ENCODE peak calls at places on chromosomes 2 and 18, in five cellular contexts. O, N, V, I and Q are unnamed samples.

GRCh38 chr18:22570492-22570891 is 152.8 kb upstream of the CTAGE1 start:
- DNase-seq in O (no peak), N (no peak), V (no peak), I (no peak), Q (no peak)

GRCh38 chr2:177433402-177433801 is 40.8 kb downstream of the AGPS start:
- DNase-seq in O (no peak), N (no peak), V (no peak), I (no peak), Q (no peak)

GRCh38 chr18:48621240-48621639 is 82.4 kb downstream of the CTIF start:
- DNase-seq in O (no peak), N (no peak), V (no peak), I (no peak), Q (peak; percentile 80)

GRCh38 chr2:234963785-234964615 is 12.2 kb downstream of the SH3BP4 start:
- DNase-seq in O (no peak), N (peak; percentile 72), V (no peak), I (no peak), Q (no peak)

GRCh38 chr2:192123847-192124246 is 70.9 kb downstream of the TMEFF2 start:
- DNase-seq in O (no peak), N (no peak), V (no peak), I (no peak), Q (no peak)

GRCh38 chr2:230950833-230951339 is 25.8 kb upstream of the GPR55 start:
- DNase-seq in O (no peak), N (no peak), V (no peak), I (no peak), Q (no peak)

GRCh38 chr2:69779258-69779989 is 37.5 kb downstream of the ANXA4 start:
- DNase-seq in O (no peak), N (no peak), V (no peak), I (no peak), Q (peak; percentile 29)

GRCh38 chr2:223566398-223566797 is 35.8 kb downstream of the SCG2 start:
- DNase-seq in O (no peak), N (no peak), V (no peak), I (no peak), Q (no peak)

GRCh38 chr2:133110201-133110600 is 440.2 kb upstream of the LYPD1 start:
- DNase-seq in O (no peak), N (no peak), V (no peak), I (no peak), Q (no peak)

GRCh38 chr18:70028084-70028483 is 80.4 kb upstream of the CD226 start:
- DNase-seq in O (no peak), N (no peak), V (no peak), I (no peak), Q (no peak)

GRCh38 chr18:8750954-8751415 is 45.6 kb downstream of the MTCL1 start:
- DNase-seq in O (no peak), N (no peak), V (no peak), I (no peak), Q (peak; percentile 70)

GRCh38 chr2:73986085-73986680 is 1.5 kb downstream of the TET3 start:
- DNase-seq in O (no peak), N (peak; percentile 20), V (no peak), I (no peak), Q (no peak)

GRCh38 chr2:144012304-144012703 is 507.6 kb downstream of the ZEB2 start:
- DNase-seq in O (no peak), N (no peak), V (no peak), I (no peak), Q (no peak)

GRCh38 chr18:12287131-12287681 is 20.8 kb upstream of the TUBB6 start:
- DNase-seq in O (peak; percentile 54), N (no peak), V (peak; percentile 77), I (peak; percentile 66), Q (no peak)

GRCh38 chr18:13496691-13497281 is 229.6 kb downstream of the FAM210A start:
- DNase-seq in O (no peak), N (no peak), V (no peak), I (no peak), Q (no peak)

GRCh38 chr18:5556317-5556974 is 12.6 kb upstream of the EPB41L3 start:
- DNase-seq in O (no peak), N (peak; percentile 27), V (no peak), I (no peak), Q (no peak)

GRCh38 chr2:102387763-102388546 is 32.4 kb downstream of the IL18R1 start:
- DNase-seq in O (no peak), N (no peak), V (no peak), I (no peak), Q (no peak)

GRCh38 chr2:101007415-101008345 is 5.6 kb downstream of the RPL31 start:
- DNase-seq in O (no peak), N (no peak), V (peak; percentile 35), I (no peak), Q (no peak)

GRCh38 chr18:50469380-50469781 is 90.5 kb upstream of the MAPK4 start:
- DNase-seq in O (peak; percentile 73), N (peak; percentile 23), V (no peak), I (no peak), Q (no peak)

GRCh38 chr18:4455113-4455811 is at the start of gene DLGAP1:
- DNase-seq in O (peak; percentile 67), N (no peak), V (peak; percentile 87), I (peak; percentile 72), Q (peak; percentile 2)

GRCh38 chr18:49447810-49448745 is 12.4 kb downstream of the DYM start:
- DNase-seq in O (no peak), N (no peak), V (peak; percentile 94), I (no peak), Q (peak; percentile 41)

GRCh38 chr2:158407031-158407430 is 49.5 kb downstream of the CCDC148 start:
- DNase-seq in O (no peak), N (no peak), V (no peak), I (no peak), Q (no peak)

GRCh38 chr2:196279496-196279895 is 108.1 kb upstream of the STK17B start:
- DNase-seq in O (no peak), N (no peak), V (no peak), I (no peak), Q (no peak)

GRCh38 chr18:69982417-69982816 is 34.7 kb upstream of the CD226 start:
- DNase-seq in O (no peak), N (no peak), V (peak; percentile 44), I (no peak), Q (no peak)

GRCh38 chr2:15874311-15874710 is 66.0 kb upstream of the MYCN start:
- DNase-seq in O (no peak), N (no peak), V (peak; percentile 37), I (no peak), Q (no peak)

GRCh38 chr2:105398522-105399206 is at the start of gene FHL2:
- DNase-seq in O (peak; percentile 87), N (peak; percentile 80), V (peak; percentile 92), I (peak; percentile 72), Q (peak; percentile 73)

GRCh38 chr2:150403457-150403856 is 84.0 kb downstream of the RND3 start:
- DNase-seq in O (no peak), N (no peak), V (no peak), I (no peak), Q (no peak)

GRCh38 chr2:215313219-215313656 is 1.4 kb downstream of the ATIC start:
- DNase-seq in O (no peak), N (no peak), V (no peak), I (no peak), Q (no peak)

GRCh38 chr2:18829976-18830375 is 240.6 kb upstream of the NT5C1B start:
- DNase-seq in O (no peak), N (no peak), V (no peak), I (no peak), Q (no peak)

GRCh38 chr2:98826856-98827255 is 95.9 kb upstream of the MGAT4A start:
- DNase-seq in O (no peak), N (no peak), V (no peak), I (no peak), Q (no peak)
- H3K4me3 ChIP-seq in O (no peak overlapping the region), N (no peak overlapping the region), V (no peak overlapping the region), I (no peak overlapping the region), Q (no peak overlapping the region)

GRCh38 chr2:95274291-95275150 is at the start of gene PROM2:
- DNase-seq in O (peak; percentile 54), N (no peak), V (peak; percentile 89), I (peak; percentile 80), Q (no peak)
- TF ChIP-seq CTCF in O (no peak), N (no peak), V (no peak), I (no peak), Q (no peak)

DNA sequence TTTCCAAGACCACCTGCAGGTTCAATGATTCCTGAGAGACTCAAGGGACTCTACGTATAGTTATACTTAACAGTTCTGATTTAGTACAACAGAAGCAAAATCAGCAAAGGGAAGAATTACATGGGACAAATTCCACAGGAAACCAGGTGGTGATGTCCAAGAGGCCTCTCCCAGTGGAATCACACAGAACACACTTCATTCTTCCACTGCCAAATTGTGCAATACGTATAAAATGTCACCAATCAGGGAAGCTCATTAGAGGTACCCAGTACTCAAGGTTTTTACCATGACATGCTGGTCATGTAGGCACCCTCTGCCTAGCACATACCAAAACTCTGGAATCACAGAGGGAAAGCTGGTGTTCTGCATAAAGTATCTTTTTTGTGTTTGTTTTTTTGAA is 22.4 kb downstream of the CAPG start:
- DNase-seq in O (no peak), N (no peak), V (no peak), I (no peak), Q (no peak)
- H3K36me3 ChIP-seq in O (peaks cover 90% of the 10 kb centered on the region), N (no peaks in the 10 kb centered on the region), V (no peaks in the 10 kb centered on the region), I (peaks cover 91% of the 10 kb centered on the region), Q (peaks cover 18% of the 10 kb centered on the region)

DNA sequence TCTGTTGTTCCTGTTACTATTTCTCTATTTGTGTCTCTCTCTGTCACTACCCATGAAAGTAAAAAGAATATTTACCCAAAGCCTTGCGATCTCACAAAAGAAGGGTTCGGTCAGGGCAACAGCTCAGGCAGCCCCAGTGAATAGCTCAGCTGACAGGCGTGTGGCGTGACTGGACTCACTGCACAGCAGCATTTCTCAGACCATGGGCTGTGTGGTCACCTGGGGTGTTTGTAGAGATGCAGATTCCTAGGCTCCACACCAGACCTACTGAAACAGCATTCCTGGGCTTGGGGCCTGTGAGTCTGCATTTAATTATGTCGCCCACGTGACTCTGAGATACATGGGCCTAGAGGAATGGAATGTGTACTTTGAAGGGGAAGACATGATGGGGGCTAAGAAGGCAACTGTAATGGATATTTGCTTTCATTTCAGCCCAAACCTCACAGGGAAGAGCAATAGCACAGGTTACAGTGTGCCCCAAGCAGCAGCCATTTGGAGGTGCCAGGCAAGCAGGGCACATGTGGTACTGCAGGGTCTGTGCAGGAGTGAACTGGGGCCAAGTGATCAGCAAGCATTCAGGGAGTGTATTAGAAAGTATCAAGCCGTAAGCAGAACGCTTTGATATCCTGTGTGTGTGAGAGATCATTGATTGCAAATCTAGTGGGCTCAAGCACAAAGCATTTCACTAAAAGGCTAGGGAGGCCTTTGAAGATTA is 90.4 kb upstream of the RBMS1 start:
- DNase-seq in O (no peak), N (no peak), V (peak; percentile 32), I (no peak), Q (no peak)
- H3K4me3 ChIP-seq in O (no peak overlapping the region), N (no peak overlapping the region), V (no peak overlapping the region), I (no peak overlapping the region), Q (no peak overlapping the region)